ENCODE peak calls at places on chromosomes 7 and 10, in eight cellular contexts. T is kidney glomerular epithelial cell; S is activated effector memory CD4-positive, alpha-beta T cell treated with anti-CD3 and anti-CD28 coated beads, Interleukin-2, amount 50 U/mL, for 16 hours; E is C1 segment of cervical spinal cord; P is myocyte; A is neural progenitor cell; K is head of caudate nucleus; B is cardiac fibroblast. J is an unnamed sample.

GRCh38 chr7:75931676-75932075 is 16.7 kb downstream of the POR start:
- DNase-seq in K (no peak), E (no peak), B (no peak), A (no peak), T (peak), P (peak), S (no peak), J (no peak)

GRCh38 chr10:86345296-86346168 is 21.1 kb downstream of the GRID1 start:
- DNase-seq in S (peak), K (no peak), P (peak), B (no peak), T (no peak), A (peak), E (no peak), J (no peak)

GRCh38 chr10:5325076-5325475 is 39.7 kb upstream of the UCN3 start:
- DNase-seq in T (no peak), S (no peak), A (no peak), P (no peak), B (peak), K (no peak), E (no peak), J (no peak)

GRCh38 chr7:55504093-55504859 is 68.0 kb downstream of the VOPP1 start:
- DNase-seq in B (peak), E (no peak), T (no peak), P (no peak), S (no peak), A (no peak), K (no peak), J (no peak)

GRCh38 chr7:157679607-157680006 is 342.8 kb downstream of the DNAJB6 start:
- DNase-seq in T (no peak), K (no peak), A (peak), P (no peak), E (no peak), B (no peak), S (peak), J (no peak)

GRCh38 chr10:68989317-68989990 is 851 bp downstream of the KIFBP start:
- DNase-seq in T (no peak), K (no peak), P (no peak), A (no peak), E (no peak), S (no peak), B (peak), J (peak)

GRCh38 chr10:117411440-117412428 is 36.5 kb upstream of the PDZD8 start:
- DNase-seq in E (no peak), B (no peak), T (peak), P (no peak), K (no peak), A (no peak), S (no peak), J (no peak)

GRCh38 chr10:75263806-75264205 is 28.0 kb upstream of the COMTD1 start:
- DNase-seq in S (no peak), E (no peak), A (no peak), K (no peak), T (no peak), B (no peak), P (no peak), J (no peak)

GRCh38 chr7:112202819-112203218 is 3.4 kb downstream of the DOCK4 start:
- DNase-seq in E (no peak), S (no peak), T (no peak), P (no peak), K (no peak), B (peak), A (no peak), J (peak)

GRCh38 chr7:119703895-119704294 is 569.1 kb upstream of the KCND2 start:
- DNase-seq in T (no peak), A (no peak), K (no peak), P (peak), B (no peak), S (no peak), E (no peak), J (no peak)

GRCh38 chr10:133475821-133476640 is 22.3 kb downstream of the SCART1 start:
- DNase-seq in K (no peak), B (no peak), A (no peak), E (no peak), P (no peak), S (no peak), T (no peak), J (no peak)

GRCh38 chr7:96055717-96056116 is 266.2 kb downstream of the SLC25A13 start:
- DNase-seq in S (no peak), B (no peak), K (no peak), P (no peak), A (no peak), T (peak), E (no peak), J (no peak)

GRCh38 chr7:129394982-129395906 is 39.0 kb upstream of the STRIP2 start:
- DNase-seq in T (no peak), E (no peak), S (no peak), A (no peak), K (no peak), P (peak), B (no peak), J (no peak)

GRCh38 chr7:157502701-157503111 is 165.9 kb downstream of the DNAJB6 start:
- DNase-seq in B (peak), K (no peak), P (no peak), S (peak), A (no peak), T (no peak), E (no peak), J (no peak)

GRCh38 chr10:104642311-104643022 is 1.4 kb downstream of the SORCS3 start:
- DNase-seq in B (no peak), S (no peak), P (no peak), K (peak), T (peak), A (peak), E (peak), J (peak)

GRCh38 chr7:2575046-2575732 is 16.4 kb downstream of the IQCE start:
- DNase-seq in T (no peak), A (no peak), P (no peak), K (no peak), B (no peak), S (no peak), E (no peak), J (no peak)

J was measured in Ammon's horn.